ENCODE peak calls at places on chromosomes 3 and 15, in ten cellular contexts. Q, A, R, B, H, P, Y, G, V and U are unnamed samples.

GRCh38 chr3:5006755-5007202 is 27.5 kb downstream of the BHLHE40 start:
- DNase-seq in R (no peak), P (peak; percentile 54), V (peak; percentile 82), H (no peak), B (no peak), G (no peak), Q (peak; percentile 93), A (no peak), Y (no peak), U (no peak)

GRCh38 chr15:80186597-80186996 is 33.8 kb downstream of the FAH start:
- DNase-seq in Q (no peak), G (no peak), Y (no peak), H (no peak), R (no peak), V (no peak), B (no peak), A (no peak), P (no peak), U (no peak)

GRCh38 chr15:36959746-36960145 is 140.6 kb downstream of the MEIS2 start:
- DNase-seq in G (no peak), Y (no peak), Q (no peak), R (no peak), B (no peak), H (no peak), V (no peak), P (no peak), A (no peak), U (no peak)

GRCh38 chr3:143078883-143079282 is 40.7 kb upstream of the CHST2 start:
- DNase-seq in Q (no peak), R (no peak), G (no peak), Y (peak; percentile 49), B (peak; percentile 18), H (no peak), V (no peak), P (no peak), A (no peak), U (no peak)

GRCh38 chr3:150038830-150039229 is 68.1 kb upstream of the PFN2 start:
- DNase-seq in G (no peak), A (peak; percentile 33), P (no peak), V (no peak), H (no peak), Q (no peak), R (no peak), Y (no peak), B (no peak), U (no peak)

GRCh38 chr3:1082024-1082633 is 10.7 kb upstream of the CNTN6 start:
- DNase-seq in R (peak; percentile 22), H (peak; percentile 75), P (no peak), B (no peak), V (peak; percentile 11), A (peak; percentile 23), Y (peak; percentile 38), Q (peak; percentile 13), G (peak; percentile 69), U (peak; percentile 2)

GRCh38 chr3:69161587-69162196 is 39.3 kb upstream of the LMOD3 start:
- DNase-seq in G (peak; percentile 48), R (no peak), H (peak; percentile 66), A (no peak), B (peak; percentile 7), V (peak; percentile 53), P (no peak), Y (peak; percentile 52), Q (peak; percentile 41), U (peak; percentile 52)

GRCh38 chr3:149288655-149289054 is 44.8 kb downstream of the TM4SF18 start:
- DNase-seq in A (no peak), B (no peak), H (no peak), G (no peak), P (no peak), Y (no peak), Q (no peak), R (no peak), V (no peak), U (no peak)

GRCh38 chr15:92377083-92377789 is 16.4 kb upstream of the ST8SIA2 start:
- DNase-seq in A (no peak), Y (peak; percentile 4), H (peak; percentile 3), R (no peak), G (no peak), V (no peak), P (no peak), Q (no peak), B (no peak), U (no peak)

GRCh38 chr3:125511420-125512094 is 8.4 kb downstream of the SNX4 start:
- DNase-seq in P (no peak), Y (no peak), R (no peak), V (no peak), B (no peak), Q (no peak), A (no peak), H (no peak), G (no peak), U (no peak)

GRCh38 chr15:94080989-94081605 is 150.3 kb upstream of the MCTP2 start:
- DNase-seq in P (no peak), Y (peak; percentile 23), R (no peak), Q (no peak), G (no peak), B (no peak), V (no peak), A (no peak), H (no peak), U (no peak)

GRCh38 chr3:26484140-26484539 is 138.4 kb upstream of the LRRC3B start:
- DNase-seq in P (no peak), Q (no peak), R (peak; percentile 9), Y (no peak), G (peak; percentile 41), H (peak; percentile 19), V (no peak), B (no peak), A (no peak), U (no peak)

GRCh38 chr15:95897651-95898050 is 432.8 kb upstream of the NR2F2 start:
- DNase-seq in A (no peak), G (no peak), V (no peak), Y (no peak), B (no peak), P (no peak), R (no peak), H (no peak), Q (no peak), U (no peak)

GRCh38 chr15:67125589-67126502 is 60.4 kb downstream of the SMAD3 start:
- DNase-seq in Y (peak; percentile 92), R (no peak), B (peak; percentile 98), Q (no peak), A (peak; percentile 70), G (no peak), P (no peak), V (no peak), H (no peak), U (no peak)

GRCh38 chr3:12752803-12753202 is 6.3 kb downstream of the TMEM40 start:
- DNase-seq in Q (no peak), B (no peak), P (no peak), Y (peak; percentile 75), R (no peak), H (no peak), V (no peak), A (no peak), G (no peak), U (no peak)

GRCh38 chr15:93037341-93038063 is 51.5 kb downstream of the RGMA start:
- DNase-seq in A (no peak), G (peak; percentile 47), Q (no peak), Y (no peak), R (no peak), H (peak; percentile 25), P (no peak), V (peak; percentile 15), B (no peak), U (no peak)

GRCh38 chr15:45628136-45628535 is 6.7 kb upstream of the SQOR start:
- DNase-seq in Y (no peak), B (no peak), G (no peak), A (no peak), H (no peak), Q (no peak), P (no peak), V (no peak), R (no peak), U (no peak)

GRCh38 chr15:100710744-100711478 is 108.5 kb downstream of the ASB7 start:
- DNase-seq in B (no peak), R (no peak), H (no peak), P (no peak), Q (no peak), G (no peak), A (no peak), Y (no peak), V (no peak), U (no peak)

GRCh38 chr3:8606666-8607065 is 37.9 kb downstream of the SSUH2 start:
- DNase-seq in Y (no peak), H (no peak), R (no peak), P (no peak), B (no peak), G (no peak), V (no peak), A (no peak), Q (no peak), U (no peak)

GRCh38 chr3:190384241-190384863 is 3.6 kb upstream of the CLDN16 start:
- DNase-seq in P (no peak), B (no peak), H (peak; percentile 27), Y (peak; percentile 86), G (no peak), Q (peak; percentile 39), V (peak; percentile 52), A (peak; percentile 14), R (no peak), U (peak; percentile 28)

GRCh38 chr3:11424277-11424676 is 152.1 kb downstream of the ATG7 start:
- DNase-seq in P (no peak), R (no peak), G (no peak), Q (no peak), H (no peak), B (no peak), V (no peak), Y (no peak), A (no peak), U (no peak)

GRCh38 chr3:120983841-120984240 is 75.8 kb downstream of the STXBP5L start:
- DNase-seq in A (no peak), Q (no peak), B (no peak), G (no peak), H (no peak), Y (no peak), P (no peak), R (no peak), V (no peak), U (no peak)

GRCh38 chr15:63752075-63752684 is 81.6 kb downstream of the HERC1 start:
- DNase-seq in Q (peak; percentile 60), G (peak; percentile 68), Y (peak; percentile 68), A (no peak), B (peak; percentile 10), R (no peak), H (peak; percentile 57), V (peak; percentile 46), P (peak; percentile 22), U (peak; percentile 61)

GRCh38 chr15:65870889-65871533 is 1.7 kb downstream of the RAB11A start:
- DNase-seq in Y (peak; percentile 34), H (no peak), A (no peak), B (no peak), V (peak; percentile 41), G (no peak), P (no peak), Q (no peak), R (no peak), U (peak; percentile 60)

GRCh38 chr3:195255571-195256501 is 15.1 kb downstream of the XXYLT1 start:
- DNase-seq in Y (no peak), B (no peak), V (no peak), G (peak; percentile 1), R (no peak), Q (no peak), A (no peak), H (no peak), P (no peak), U (no peak)

GRCh38 chr3:104892044-104892443 is 474.7 kb upstream of the ALCAM start:
- DNase-seq in G (no peak), A (no peak), Y (no peak), V (no peak), R (no peak), Q (no peak), H (no peak), P (no peak), B (no peak), U (no peak)

GRCh38 chr3:127423856-127424765 is 136.3 kb upstream of the PRR20G start:
- DNase-seq in B (no peak), V (no peak), G (no peak), R (peak; percentile 2), P (no peak), Y (no peak), Q (no peak), A (no peak), H (no peak), U (no peak)

GRCh38 chr3:182618981-182619591 is 174.2 kb upstream of the ATP11B start:
- DNase-seq in Q (no peak), R (no peak), V (no peak), P (no peak), Y (peak; percentile 90), H (no peak), A (no peak), B (no peak), G (no peak), U (no peak)